ENCODE peak calls at places on chromosomes 7 and 10, in nine cellular contexts. U, E, M, N, A, R, J, H and B are unnamed samples.
A peak's percentile ranks its signal among the peaks of the same experiment; 100 is the strongest.

GRCh38 chr10:131053192-131053591 is 258.3 kb downstream of the TCERG1L start:
- DNase-seq in U (no peak), E (no peak), M (no peak), N (no peak), A (no peak), R (no peak), J (no peak), H (no peak), B (no peak)

GRCh38 chr10:11058965-11059364 is 41.3 kb downstream of the CELF2 start:
- DNase-seq in U (no peak), E (no peak), M (peak; percentile 75), N (no peak), A (no peak), R (peak; percentile 33), J (no peak), H (no peak), B (peak; percentile 23)

GRCh38 chr10:17764142-17764541 is 12.1 kb downstream of the TMEM236 start:
- DNase-seq in U (no peak), E (no peak), M (no peak), N (no peak), A (no peak), R (no peak), J (no peak), H (no peak), B (no peak)

GRCh38 chr10:61781969-61782403 is 119.3 kb downstream of the CABCOCO1 start:
- DNase-seq in U (no peak), E (no peak), M (peak; percentile 11), N (no peak), A (no peak), R (peak; percentile 39), J (no peak), H (no peak), B (no peak)

GRCh38 chr10:98438715-98439114 is 8.0 kb downstream of the HPS1 start:
- DNase-seq in U (no peak), E (no peak), M (no peak), N (no peak), A (no peak), R (no peak), J (no peak), H (no peak), B (no peak)

GRCh38 chr10:119505131-119505551 is 37.4 kb downstream of the RGS10 start:
- DNase-seq in U (no peak), E (no peak), M (no peak), N (no peak), A (no peak), R (no peak), J (no peak), H (no peak), B (no peak)

GRCh38 chr10:27041196-27041595 is 59.1 kb downstream of the ANKRD26 start:
- DNase-seq in U (no peak), E (no peak), M (peak; percentile 32), N (no peak), A (no peak), R (no peak), J (no peak), H (no peak), B (no peak)

GRCh38 chr10:87659571-87660483 is at the start of gene PAPSS2:
- DNase-seq in U (peak; percentile 71), E (peak; percentile 80), M (peak; percentile 68), N (peak; percentile 88), A (peak; percentile 58), R (peak; percentile 72), J (no peak), H (peak; percentile 75), B (peak; percentile 83)

GRCh38 chr10:15419279-15419874 is 48.3 kb upstream of the FAM171A1 start:
- DNase-seq in U (peak; percentile 45), E (no peak), M (peak; percentile 42), N (no peak), A (no peak), R (peak; percentile 63), J (peak; percentile 8), H (peak; percentile 53), B (peak; percentile 61)

DNA sequence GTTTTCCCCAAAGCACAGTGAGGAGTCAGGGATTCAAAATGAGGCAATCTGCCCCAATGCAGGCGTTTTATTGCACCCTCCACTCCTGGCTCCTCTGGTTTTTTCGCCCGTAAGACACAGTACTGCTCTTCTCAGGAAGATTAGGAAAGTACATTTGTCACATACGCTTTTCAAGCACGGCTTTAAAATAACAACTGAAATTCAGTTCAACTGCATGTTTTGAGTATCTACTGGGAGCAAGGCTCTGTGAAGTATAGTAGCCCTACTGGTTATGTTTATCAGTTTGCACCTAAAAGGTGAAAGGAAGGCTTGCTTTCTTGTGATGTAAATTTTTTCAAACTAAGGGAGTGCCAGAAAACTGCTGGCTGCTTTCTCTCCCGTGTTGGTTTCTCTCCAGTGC is 1.9 kb upstream of the SGMS1 start:
- DNase-seq in U (no peak), E (no peak), M (no peak), N (no peak), A (no peak), R (peak; percentile 47), J (no peak), H (no peak), B (peak; percentile 25)
- TF ChIP-seq CTCF in U (no peak), E (no peak), M (no peak), N (no peak), A (no peak), R (no peak), J (no peak), H (no peak), B (no peak)

DNA sequence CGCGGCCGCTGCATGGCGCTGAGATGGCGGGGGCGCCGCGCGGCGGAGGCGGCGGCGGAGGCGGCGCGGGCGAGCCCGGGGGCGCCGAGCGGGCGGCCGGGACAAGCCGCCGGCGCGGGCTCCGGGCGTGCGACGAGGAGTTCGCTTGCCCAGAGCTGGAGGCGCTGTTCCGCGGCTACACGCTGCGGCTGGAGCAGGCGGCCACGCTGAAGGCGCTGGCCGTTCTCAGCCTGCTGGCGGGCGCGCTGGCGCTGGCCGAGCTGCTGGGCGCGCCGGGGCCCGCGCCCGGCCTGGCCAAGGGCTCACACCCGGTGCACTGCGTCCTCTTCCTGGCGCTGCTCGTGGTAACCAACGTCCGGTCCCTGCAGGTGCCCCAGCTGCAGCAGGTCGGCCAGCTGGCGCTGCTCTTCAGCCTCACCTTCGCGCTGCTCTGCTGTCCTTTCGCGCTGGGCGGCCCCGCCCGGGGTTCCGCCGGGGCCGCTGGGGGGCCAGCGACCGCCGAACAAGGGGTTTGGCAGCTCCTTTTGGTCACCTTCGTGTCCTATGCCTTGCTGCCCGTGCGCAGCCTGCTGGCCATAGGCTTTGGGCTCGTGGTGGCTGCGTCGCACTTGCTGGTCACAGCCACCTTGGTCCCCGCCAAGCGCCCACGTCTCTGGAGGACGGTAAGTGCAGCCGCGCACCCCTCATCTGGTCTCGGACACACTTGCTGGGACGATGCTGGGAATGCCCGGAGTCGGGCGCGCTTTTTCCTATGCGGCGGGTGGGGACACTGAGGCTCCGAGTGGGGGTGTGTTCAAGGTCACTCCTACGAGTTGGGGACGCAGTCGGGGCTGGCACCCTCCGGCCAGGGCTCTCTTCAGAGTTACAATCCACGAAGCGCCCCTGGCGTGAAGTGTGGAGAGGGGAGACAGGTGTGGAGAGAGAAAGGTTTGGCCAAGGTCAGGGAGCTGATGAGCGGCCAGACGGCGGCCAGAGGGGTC is 643 bp downstream of the ADCY1 start:
- DNase-seq in U (peak; percentile 61), E (peak; percentile 72), M (peak; percentile 49), N (peak; percentile 71), A (no peak), R (peak; percentile 19), J (no peak), H (peak; percentile 48), B (peak; percentile 42)
- TF ChIP-seq CTCF in U (no peak), E (no peak), M (peak; percentile 22), N (no peak), A (peak; percentile 11), R (peak; percentile 37), J (peak; percentile 24), H (peak; percentile 10), B (no peak)

GRCh38 chr7:142481548-142481947 is 223.7 kb upstream of the PRSS58 start:
- DNase-seq in U (no peak), E (no peak), M (peak; percentile 53), N (no peak), A (no peak), R (peak; percentile 41), J (no peak), H (no peak), B (no peak)
- TF ChIP-seq CTCF in U (no peak), E (no peak), M (peak; percentile 54), N (no peak), A (peak; percentile 12), R (peak; percentile 34), J (no peak), H (no peak), B (no peak)

GRCh38 chr10:91762878-91763277 is 35.3 kb upstream of the TNKS2 start:
- DNase-seq in U (no peak), E (no peak), M (no peak), N (no peak), A (no peak), R (no peak), J (no peak), H (no peak), B (no peak)

GRCh38 chr10:91759581-91759986 is 38.6 kb upstream of the TNKS2 start:
- DNase-seq in U (no peak), E (no peak), M (peak; percentile 50), N (no peak), A (no peak), R (no peak), J (no peak), H (peak; percentile 10), B (peak; percentile 14)

GRCh38 chr10:91756286-91756685 is 41.9 kb upstream of the TNKS2 start:
- DNase-seq in U (no peak), E (no peak), M (peak; percentile 90), N (no peak), A (no peak), R (peak; percentile 24), J (no peak), H (no peak), B (peak; percentile 38)

GRCh38 chr10:91758303-91759146 is 39.7 kb upstream of the TNKS2 start:
- DNase-seq in U (no peak), E (no peak), M (peak; percentile 75), N (no peak), A (no peak), R (peak; percentile 81), J (peak; percentile 27), H (peak; percentile 78), B (peak; percentile 82)
- TF ChIP-seq CTCF in U (no peak), E (no peak), M (peak; percentile 64), N (peak; percentile 52), A (peak; percentile 84), R (peak; percentile 52), J (peak; percentile 37), H (peak; percentile 83), B (peak; percentile 56)